ENCODE peak calls at places on chromosome 7, in eight cellular contexts. O, S, T, K, F, X, Y and C are unnamed samples.

GRCh38 chr7:147412782-147413186 is 1177.8 kb upstream of the C7orf33 start:
- DNase-seq in O (no peak), S (no peak), T (no peak), K (peak; percentile 91), F (no peak), X (no peak), Y (no peak), C (peak; percentile 88)

GRCh38 chr7:150479023-150479716 is 28.7 kb downstream of the GIMAP8 start:
- DNase-seq in O (no peak), S (no peak), T (no peak), K (no peak), F (no peak), X (no peak), Y (no peak), C (no peak)

GRCh38 chr7:103074519-103075336 is at the start of the genes ARMC10 and FBXL13:
- DNase-seq in O (peak; percentile 91), S (peak; percentile 93), T (peak; percentile 95), K (peak; percentile 87), F (peak; percentile 94), X (peak; percentile 99), Y (peak; percentile 95), C (peak; percentile 97)

GRCh38 chr7:132553031-132553430 is 23.2 kb downstream of the PLXNA4 start:
- DNase-seq in O (no peak), S (no peak), T (no peak), K (no peak), F (no peak), X (no peak), Y (no peak), C (no peak)

GRCh38 chr7:128672927-128673517 is 930 bp downstream of the GARIN1A start:
- DNase-seq in O (no peak), S (peak; percentile 80), T (peak; percentile 46), K (peak; percentile 24), F (no peak), X (peak; percentile 60), Y (peak; percentile 86), C (peak; percentile 20)

GRCh38 chr7:67823345-67823744 is 826.7 kb downstream of the TYW1 start:
- DNase-seq in O (no peak), S (no peak), T (no peak), K (no peak), F (no peak), X (no peak), Y (no peak), C (no peak)

GRCh38 chr7:71752171-71752935 is 620.4 kb downstream of the GALNT17 start:
- DNase-seq in O (peak; percentile 45), S (peak; percentile 91), T (no peak), K (no peak), F (peak; percentile 66), X (peak; percentile 89), Y (peak; percentile 97), C (peak; percentile 29)

GRCh38 chr7:124022551-124022950 is 10.3 kb downstream of the TMEM229A start:
- DNase-seq in O (no peak), S (no peak), T (no peak), K (no peak), F (no peak), X (no peak), Y (no peak), C (no peak)

GRCh38 chr7:91112902-91113321 is 151.3 kb upstream of the FZD1 start:
- DNase-seq in O (no peak), S (no peak), T (no peak), K (peak; percentile 82), F (no peak), X (peak; percentile 15), Y (no peak), C (peak; percentile 82)

GRCh38 chr7:127726481-127726880 is 74.5 kb downstream of the SND1 start:
- DNase-seq in O (no peak), S (peak; percentile 54), T (no peak), K (no peak), F (no peak), X (no peak), Y (peak; percentile 77), C (no peak)

GRCh38 chr7:139177696-139178095 is 53.3 kb upstream of the UBN2 start:
- DNase-seq in O (no peak), S (no peak), T (no peak), K (no peak), F (no peak), X (peak; percentile 58), Y (no peak), C (no peak)

GRCh38 chr7:30642789-30643188 is 39.5 kb downstream of the CRHR2 start:
- DNase-seq in O (no peak), S (no peak), T (no peak), K (no peak), F (no peak), X (no peak), Y (peak; percentile 35), C (no peak)

GRCh38 chr7:149729983-149730801 is 43.2 kb downstream of the ZNF467 start:
- DNase-seq in O (no peak), S (peak; percentile 36), T (no peak), K (no peak), F (no peak), X (peak; percentile 50), Y (no peak), C (no peak)

GRCh38 chr7:81873559-81873958 is 103.7 kb upstream of the HGF start:
- DNase-seq in O (no peak), S (no peak), T (no peak), K (peak; percentile 65), F (no peak), X (no peak), Y (no peak), C (peak; percentile 72)

GRCh38 chr7:155466814-155467675 is 9.1 kb downstream of the EN2 start:
- DNase-seq in O (no peak), S (peak; percentile 90), T (no peak), K (no peak), F (peak; percentile 82), X (peak; percentile 87), Y (peak; percentile 95), C (no peak)

GRCh38 chr7:122442929-122443328 is 138.4 kb upstream of the FEZF1 start:
- DNase-seq in O (no peak), S (no peak), T (no peak), K (no peak), F (peak; percentile 27), X (no peak), Y (no peak), C (no peak)
- H3K9ac ChIP-seq in O (no peak overlapping the region), S (no peak overlapping the region), T (no peak overlapping the region), K (no peak overlapping the region), F (no peak overlapping the region), X (no peak overlapping the region), Y (no peak overlapping the region), C (no peak overlapping the region)

GRCh38 chr7:120860151-120860550 is 2.2 kb upstream of the TSPAN12 start:
- DNase-seq in O (no peak), S (no peak), T (no peak), K (no peak), F (no peak), X (no peak), Y (no peak), C (no peak)

GRCh38 chr7:120856621-120857352 is 1.2 kb downstream of the TSPAN12 start:
- DNase-seq in O (peak; percentile 59), S (peak; percentile 76), T (peak; percentile 51), K (peak; percentile 8), F (peak; percentile 75), X (peak; percentile 65), Y (peak; percentile 89), C (peak; percentile 48)

GRCh38 chr7:120857558-120858298 is at the start of gene TSPAN12:
- DNase-seq in O (peak; percentile 83), S (peak; percentile 87), T (peak; percentile 93), K (peak; percentile 54), F (peak; percentile 90), X (peak; percentile 91), Y (peak; percentile 95), C (peak; percentile 87)

GRCh38 chr7:120856198-120856597 is 1.7 kb downstream of the TSPAN12 start:
- DNase-seq in O (no peak), S (no peak), T (no peak), K (no peak), F (no peak), X (no peak), Y (no peak), C (no peak)

DNA sequence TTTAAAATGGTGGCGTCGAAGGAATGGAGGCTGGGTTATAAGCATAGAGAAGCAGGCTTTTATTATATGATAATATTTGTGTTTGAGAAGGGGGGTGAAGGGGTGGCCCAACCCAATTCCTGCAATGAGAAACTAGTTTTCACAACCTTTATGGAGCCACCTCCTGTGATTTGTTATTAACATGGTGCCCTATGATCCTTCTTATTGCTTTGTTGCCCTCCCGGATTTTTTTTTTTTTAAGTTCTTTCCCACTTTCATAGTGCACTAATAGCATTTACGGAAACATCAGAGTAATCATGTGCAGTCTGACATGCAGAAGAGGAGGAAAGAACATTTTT is 324 bp upstream of the TSPAN12 start:
- DNase-seq in O (no peak), S (no peak), T (no peak), K (no peak), F (no peak), X (no peak), Y (no peak), C (no peak)
- H3K9ac ChIP-seq in O (peak overlapping the region; percentile 82), S (peak overlapping the region; percentile 51), T (peak overlapping the region; percentile 97), K (peak overlapping the region; percentile 62), F (no peak overlapping the region), X (no peak overlapping the region), Y (peak overlapping the region; percentile 88), C (peak overlapping the region; percentile 83)

DNA sequence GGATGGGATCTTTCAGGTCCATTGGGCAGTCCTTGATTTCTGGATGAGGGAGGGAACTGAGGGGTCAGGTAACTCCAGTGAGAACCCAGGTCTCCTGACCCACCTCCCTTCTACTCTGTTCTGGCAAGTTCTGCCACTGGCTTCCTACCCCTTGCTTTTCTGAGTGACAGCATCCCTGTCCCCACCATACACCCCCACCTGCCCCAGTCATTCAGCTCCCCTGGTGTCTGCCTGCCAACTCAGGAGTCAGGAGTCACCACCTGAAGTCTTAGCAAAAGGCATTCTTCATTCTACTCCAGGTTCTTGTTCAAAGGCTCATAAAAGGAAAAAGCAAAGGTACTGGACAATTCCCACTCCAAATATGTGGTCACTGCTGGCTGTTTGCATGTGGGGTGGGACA is 26.6 kb downstream of the CDHR3 start:
- DNase-seq in O (no peak), S (no peak), T (no peak), K (no peak), F (no peak), X (no peak), Y (no peak), C (no peak)
- H3K9ac ChIP-seq in O (no peak overlapping the region), S (no peak overlapping the region), T (no peak overlapping the region), K (no peak overlapping the region), F (no peak overlapping the region), X (no peak overlapping the region), Y (no peak overlapping the region), C (no peak overlapping the region)

GRCh38 chr7:74291535-74291934 is 2.3 kb downstream of the CLIP2 start:
- DNase-seq in O (no peak), S (no peak), T (no peak), K (no peak), F (no peak), X (no peak), Y (no peak), C (no peak)

GRCh38 chr7:74292757-74293576 is 3.8 kb downstream of the CLIP2 start:
- DNase-seq in O (peak; percentile 92), S (no peak), T (no peak), K (no peak), F (no peak), X (no peak), Y (peak; percentile 49), C (no peak)

GRCh38 chr7:74293577-74293908 is 4.3 kb downstream of the CLIP2 start:
- DNase-seq in O (no peak), S (no peak), T (no peak), K (no peak), F (no peak), X (peak; percentile 27), Y (no peak), C (no peak)

GRCh38 chr7:74297516-74298233 is 8.5 kb downstream of the CLIP2 start:
- DNase-seq in O (no peak), S (no peak), T (no peak), K (no peak), F (no peak), X (no peak), Y (no peak), C (no peak)

GRCh38 chr7:74294191-74294998 is 5.2 kb downstream of the CLIP2 start:
- DNase-seq in O (no peak), S (no peak), T (no peak), K (no peak), F (no peak), X (peak; percentile 79), Y (peak; percentile 58), C (peak; percentile 87)
- H3K9ac ChIP-seq in O (peak overlapping the region; percentile 38), S (no peak overlapping the region), T (no peak overlapping the region), K (no peak overlapping the region), F (peak overlapping the region; percentile 37), X (no peak overlapping the region), Y (no peak overlapping the region), C (no peak overlapping the region)